ENCODE peak calls at places on chromosomes 13 and 19, in seven cellular contexts. L is RCC 7860; S is stimulated activated CD4-positive, alpha-beta T cell treated with anti-CD3 and anti-CD28 coated beads, Interleukin-2, amount 100 ng/mL, for 48 hours; Q is omental fat pad; O is LHCN-M2; N is HCT116; K is aorta. X is an unnamed sample.

GRCh38 chr19:19276386-19276785 is 3.3 kb upstream of the TM6SF2 start:
- DNase-seq in L (no peak), S (no peak), Q (no peak), O (peak), N (no peak), K (no peak), X (no peak)

GRCh38 chr19:47603706-47604310 is 5.1 kb upstream of the BICRA start:
- DNase-seq in L (no peak), S (no peak), Q (no peak), O (no peak), N (no peak), K (no peak), X (no peak)

GRCh38 chr19:58482372-58482771 is 6.2 kb downstream of the ZNF446 start:
- DNase-seq in L (no peak), S (no peak), Q (no peak), O (no peak), N (no peak), K (no peak), X (no peak)

GRCh38 chr19:47518139-47518538 is 3.3 kb upstream of the NAPA start:
- DNase-seq in L (no peak), S (peak), Q (no peak), O (peak), N (no peak), K (no peak), X (peak)

GRCh38 chr13:56902276-56902675 is 238.4 kb upstream of the PRR20A start:
- DNase-seq in L (no peak), S (no peak), Q (no peak), O (no peak), N (no peak), K (no peak), X (no peak)

GRCh38 chr13:39461685-39462266 is 141.2 kb downstream of the LHFPL6 start:
- DNase-seq in L (no peak), S (no peak), Q (no peak), O (no peak), N (no peak), K (no peak), X (no peak)

GRCh38 chr13:92158335-92158734 is 759.9 kb downstream of the GPC5 start:
- DNase-seq in L (no peak), S (no peak), Q (no peak), O (peak), N (no peak), K (no peak), X (no peak)

GRCh38 chr19:18488403-18488723 is 33.5 kb downstream of the ELL start:
- DNase-seq in L (no peak), S (no peak), Q (no peak), O (no peak), N (no peak), K (no peak), X (no peak)

GRCh38 chr13:63288576-63288975 is 1872.9 kb upstream of the PCDH20 start:
- DNase-seq in L (no peak), S (no peak), Q (no peak), O (no peak), N (no peak), K (no peak), X (no peak)

GRCh38 chr13:34942732-34943674 is 933 bp downstream of the NBEA start:
- DNase-seq in L (no peak), S (peak), Q (no peak), O (no peak), N (no peak), K (peak), X (peak)

GRCh38 chr13:50757021-50757420 is 86.5 kb downstream of the DLEU7 start:
- DNase-seq in L (no peak), S (no peak), Q (no peak), O (no peak), N (no peak), K (no peak), X (no peak)

GRCh38 chr19:48329167-48329891 is 4.0 kb downstream of the EMP3 start:
- DNase-seq in L (no peak), S (peak), Q (no peak), O (peak), N (no peak), K (no peak), X (no peak)

GRCh38 chr13:96172066-96172465 is 82.2 kb downstream of the HS6ST3 start:
- DNase-seq in L (no peak), S (no peak), Q (no peak), O (no peak), N (no peak), K (no peak), X (no peak)

GRCh38 chr19:18776736-18777135 is 14.4 kb downstream of the COMP start:
- DNase-seq in L (peak), S (no peak), Q (no peak), O (peak), N (no peak), K (no peak), X (no peak)

GRCh38 chr19:38229585-38230073 is 5.6 kb upstream of the DPF1 start:
- DNase-seq in L (no peak), S (peak), Q (no peak), O (peak), N (peak), K (peak), X (peak)

GRCh38 chr13:44726214-44726613 is 150.1 kb upstream of the TSC22D1 start:
- DNase-seq in L (no peak), S (no peak), Q (no peak), O (peak), N (no peak), K (no peak), X (no peak)

GRCh38 chr13:95710313-95710712 is 33.4 kb downstream of the DNAJC3 start:
- DNase-seq in L (no peak), S (no peak), Q (no peak), O (peak), N (no peak), K (no peak), X (no peak)

GRCh38 chr19:40143612-40144011 is 47.6 kb upstream of the MAP3K10 start:
- DNase-seq in L (no peak), S (no peak), Q (no peak), O (peak), N (no peak), K (peak), X (no peak)

GRCh38 chr19:46660601-46661019 is 372 bp downstream of the DACT3 start:
- DNase-seq in L (no peak), S (no peak), Q (no peak), O (no peak), N (no peak), K (peak), X (peak)

GRCh38 chr19:7605490-7606222 is 10.0 kb downstream of the CAMSAP3 start:
- DNase-seq in L (peak), S (peak), Q (no peak), O (peak), N (peak), K (no peak), X (no peak)

GRCh38 chr13:41533676-41534075 is 76.3 kb downstream of the RGCC start:
- DNase-seq in L (no peak), S (no peak), Q (no peak), O (no peak), N (no peak), K (no peak), X (no peak)

GRCh38 chr19:2219726-2220125 is 16.4 kb downstream of the PLEKHJ1 start:
- DNase-seq in L (no peak), S (no peak), Q (no peak), O (no peak), N (no peak), K (no peak), X (no peak)

GRCh38 chr19:46845959-46846459 is 4.6 kb downstream of the AP2S1 start:
- DNase-seq in L (no peak), S (no peak), Q (no peak), O (no peak), N (no peak), K (no peak), X (peak)